ENCODE peak calls at places on chromosomes 2 and 18, in ten cellular contexts. N is cardiac fibroblast, U is WTC11, V is right atrium auricular region, P is transverse colon, M is fibroblast of pulmonary artery, I is epithelial cell of proximal tubule, A is astrocyte, B is upper lobe of right lung, S is pancreas. D is an unnamed sample.

GRCh38 chr18:40437517-40437916 is 1517.5 kb upstream of the PIK3C3 start:
- DNase-seq in N (no peak), U (no peak), V (no peak), P (no peak), M (peak), I (no peak), A (no peak), B (no peak), S (no peak), D (peak)

GRCh38 chr2:236619910-236620612 is 50.4 kb downstream of the ACKR3 start:
- DNase-seq in N (no peak), U (no peak), V (no peak), P (no peak), M (no peak), I (no peak), A (no peak), B (no peak), S (no peak), D (no peak)

GRCh38 chr2:127423476-127423840 is 5.2 kb downstream of the PROC start:
- DNase-seq in N (no peak), U (no peak), V (peak), P (peak), M (no peak), I (no peak), A (no peak), B (peak), S (no peak), D (no peak)

GRCh38 chr18:72652990-72653593 is 109.0 kb upstream of the CBLN2 start:
- DNase-seq in N (peak), U (peak), V (no peak), P (peak), M (peak), I (peak), A (no peak), B (no peak), S (peak), D (peak)

GRCh38 chr2:206176886-206177285 is 17.2 kb downstream of the EEF1B2 start:
- DNase-seq in N (peak), U (no peak), V (no peak), P (no peak), M (no peak), I (no peak), A (no peak), B (no peak), S (no peak), D (no peak)

GRCh38 chr2:98833172-98833916 is 102.4 kb upstream of the MGAT4A start:
- DNase-seq in N (peak), U (no peak), V (no peak), P (no peak), M (no peak), I (no peak), A (no peak), B (no peak), S (no peak), D (no peak)

GRCh38 chr2:179449010-179449409 is 184.4 kb upstream of the SESTD1 start:
- DNase-seq in N (no peak), U (no peak), V (no peak), P (no peak), M (no peak), I (no peak), A (no peak), B (no peak), S (no peak), D (no peak)

GRCh38 chr2:236086403-236086970 is 81.7 kb downstream of the GBX2 start:
- DNase-seq in N (no peak), U (no peak), V (no peak), P (no peak), M (no peak), I (no peak), A (no peak), B (no peak), S (no peak), D (no peak)

GRCh38 chr18:50700245-50701165 is 119.3 kb downstream of the MRO start:
- DNase-seq in N (no peak), U (no peak), V (no peak), P (no peak), M (no peak), I (no peak), A (no peak), B (no peak), S (no peak), D (no peak)

GRCh38 chr2:174331731-174332606 is 2.8 kb upstream of the SP9 start:
- DNase-seq in N (no peak), U (peak), V (no peak), P (no peak), M (no peak), I (no peak), A (no peak), B (no peak), S (no peak), D (no peak)

GRCh38 chr2:96264656-96265348 is 995 bp downstream of the TMEM127 start:
- DNase-seq in N (peak), U (no peak), V (no peak), P (no peak), M (peak), I (no peak), A (peak), B (no peak), S (peak), D (no peak)

GRCh38 chr2:160033732-160034392 is 28.6 kb downstream of the PLA2R1 start:
- DNase-seq in N (peak), U (no peak), V (no peak), P (no peak), M (peak), I (no peak), A (peak), B (no peak), S (no peak), D (peak)

GRCh38 chr2:138084206-138084605 is 119.9 kb downstream of the HNMT start:
- DNase-seq in N (no peak), U (no peak), V (no peak), P (no peak), M (no peak), I (peak), A (no peak), B (no peak), S (no peak), D (no peak)

GRCh38 chr2:240571314-240571973 is 3.2 kb downstream of the RNPEPL1 start:
- DNase-seq in N (no peak), U (peak), V (no peak), P (peak), M (no peak), I (no peak), A (no peak), B (peak), S (no peak), D (no peak)

GRCh38 chr2:180761224-180761623 is 219.2 kb upstream of the UBE2E3 start:
- DNase-seq in N (peak), U (no peak), V (no peak), P (no peak), M (peak), I (peak), A (peak), B (no peak), S (no peak), D (peak)

GRCh38 chr2:8536686-8537571 is 144.9 kb upstream of the ID2 start:
- DNase-seq in N (no peak), U (no peak), V (no peak), P (no peak), M (peak), I (no peak), A (peak), B (peak), S (no peak), D (no peak)

GRCh38 chr2:172869861-172870260 is 134.2 kb downstream of the RAPGEF4 start:
- DNase-seq in N (no peak), U (no peak), V (no peak), P (no peak), M (no peak), I (no peak), A (no peak), B (no peak), S (no peak), D (no peak)

GRCh38 chr2:237150186-237150585 is 64.5 kb downstream of the COPS8 start:
- DNase-seq in N (no peak), U (no peak), V (no peak), P (no peak), M (no peak), I (no peak), A (no peak), B (no peak), S (no peak), D (no peak)

GRCh38 chr18:72651033-72651432 is 106.9 kb upstream of the CBLN2 start:
- DNase-seq in N (no peak), U (no peak), V (no peak), P (no peak), M (no peak), I (no peak), A (no peak), B (no peak), S (no peak), D (no peak)

GRCh38 chr2:190670182-190670946 is 21.5 kb downstream of the NAB1 start:
- DNase-seq in N (no peak), U (no peak), V (no peak), P (no peak), M (no peak), I (no peak), A (no peak), B (no peak), S (no peak), D (no peak)

GRCh38 chr2:46047280-46047679 is 249.9 kb upstream of the EPAS1 start:
- DNase-seq in N (no peak), U (no peak), V (no peak), P (no peak), M (no peak), I (no peak), A (peak), B (no peak), S (no peak), D (no peak)

GRCh38 chr18:39751161-39751560 is 2185.6 kb upstream of the CELF4 start:
- DNase-seq in N (peak), U (no peak), V (no peak), P (no peak), M (peak), I (no peak), A (peak), B (no peak), S (no peak), D (no peak)

GRCh38 chr2:217666338-217666737 is 336.5 kb downstream of the TNS1 start:
- DNase-seq in N (peak), U (no peak), V (no peak), P (no peak), M (no peak), I (no peak), A (peak), B (no peak), S (no peak), D (peak)

GRCh38 chr2:208890486-208890885 is 483.9 kb downstream of the PTH2R start:
- DNase-seq in N (no peak), U (no peak), V (no peak), P (no peak), M (no peak), I (no peak), A (no peak), B (no peak), S (no peak), D (no peak)
- TF ChIP-seq CTCF in N (no peak), U (no peak), V (no peak), P (no peak), M (no peak), I (no peak), A (no peak), B (no peak), S (no peak), D (no peak)

GRCh38 chr18:74204543-74205152 is 56.3 kb downstream of the TIMM21 start:
- DNase-seq in N (no peak), U (no peak), V (no peak), P (no peak), M (no peak), I (no peak), A (no peak), B (no peak), S (no peak), D (no peak)
- TF ChIP-seq CTCF in N (no peak), U (no peak), V (no peak), P (no peak), M (no peak), I (no peak), A (no peak), B (no peak), S (no peak), D (no peak)

DNA sequence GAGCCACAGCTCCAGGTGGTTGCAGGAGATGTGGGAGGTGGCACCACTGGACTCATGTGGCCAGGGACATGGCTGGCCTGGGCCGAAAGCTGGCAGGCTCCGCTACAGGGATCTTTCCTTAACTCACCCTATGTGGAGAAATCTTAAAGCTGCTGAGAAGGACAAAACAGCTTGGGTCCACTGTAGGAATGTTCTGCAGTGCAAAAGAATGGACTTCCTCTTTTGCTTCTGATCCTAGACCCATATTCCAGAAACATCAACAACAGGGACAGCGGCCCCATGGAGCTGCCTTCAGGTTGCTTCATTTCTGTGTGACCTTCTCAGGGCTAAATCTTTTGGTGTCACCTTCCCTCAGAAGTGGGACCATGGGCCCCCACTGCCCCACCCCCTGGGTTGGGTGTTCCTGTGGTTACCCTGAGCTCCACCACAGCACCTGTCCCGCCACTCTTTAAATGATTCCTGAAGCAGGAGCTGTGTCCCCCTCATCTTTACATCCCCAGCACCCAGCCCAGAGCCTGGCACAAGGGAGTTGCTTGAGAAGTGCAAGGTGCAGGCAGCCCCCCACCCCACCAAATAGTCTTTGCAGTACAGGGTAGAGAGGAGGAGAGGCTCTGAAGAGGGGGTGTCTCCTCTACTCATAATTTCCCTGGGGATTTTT is 205.8 kb downstream of the ZBTB7C start:
- DNase-seq in N (no peak), U (no peak), V (no peak), P (no peak), M (no peak), I (no peak), A (no peak), B (no peak), S (no peak), D (no peak)
- TF ChIP-seq CTCF in N (no peak), U (no peak), V (no peak), P (no peak), M (no peak), I (no peak), A (no peak), B (no peak), S (no peak), D (no peak)

GRCh38 chr2:102593516-102593915 is 25.8 kb upstream of the SLC9A2 start:
- DNase-seq in N (no peak), U (no peak), V (no peak), P (no peak), M (no peak), I (no peak), A (no peak), B (no peak), S (no peak), D (no peak)
- TF ChIP-seq CTCF in N (no peak), U (no peak), V (no peak), P (no peak), M (no peak), I (no peak), A (no peak), B (no peak), S (no peak), D (no peak)

DNA sequence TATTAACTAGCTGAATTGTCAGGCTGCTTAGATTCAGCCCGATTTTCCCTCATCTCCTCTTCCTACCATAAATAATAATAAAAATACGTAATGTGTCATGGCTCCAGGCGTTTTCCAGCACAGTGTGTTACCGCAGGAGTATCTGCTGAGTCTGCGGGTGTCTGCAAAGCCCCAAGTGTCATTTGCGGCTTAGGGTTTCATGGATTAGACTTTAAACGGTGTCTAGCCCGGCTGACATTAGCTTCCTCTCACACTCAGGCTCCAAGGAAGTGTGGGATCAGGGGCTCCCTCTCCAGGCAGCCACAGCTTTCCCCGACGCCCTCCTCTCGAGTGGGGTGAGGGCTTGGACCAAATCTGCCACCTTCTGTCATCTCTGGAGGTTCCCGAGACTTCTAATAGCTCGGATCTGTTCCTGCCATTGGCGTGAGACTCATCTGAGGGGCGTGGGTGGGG is 14.1 kb upstream of the HOXD1 start:
- DNase-seq in N (no peak), U (no peak), V (no peak), P (no peak), M (no peak), I (no peak), A (peak), B (no peak), S (no peak), D (no peak)
- TF ChIP-seq CTCF in N (no peak), U (no peak), V (no peak), P (no peak), M (no peak), I (peak), A (no peak), B (no peak), S (no peak), D (no peak)

DNA sequence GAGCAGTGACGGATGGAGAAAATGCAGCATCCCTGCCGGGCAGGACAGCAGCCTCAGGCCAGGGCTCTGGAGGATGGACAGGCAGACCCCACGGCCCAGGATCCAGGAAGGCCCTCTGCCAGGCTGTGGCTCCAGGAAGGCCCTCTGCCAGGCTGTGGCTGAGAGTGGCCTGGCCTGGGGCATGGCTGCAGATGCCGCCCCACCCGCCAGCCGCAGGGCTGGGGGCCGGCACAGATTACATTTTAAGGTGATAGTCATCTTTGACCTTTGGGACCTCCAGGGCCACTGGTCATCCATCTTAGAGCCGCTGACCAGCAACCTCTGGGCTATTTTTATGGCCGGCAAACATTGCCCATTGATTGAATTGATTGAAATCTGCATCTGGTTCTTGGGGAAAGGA is 98.0 kb upstream of the BOD1L2 start:
- DNase-seq in N (no peak), U (no peak), V (no peak), P (no peak), M (no peak), I (no peak), A (no peak), B (no peak), S (no peak), D (no peak)
- TF ChIP-seq CTCF in N (no peak), U (no peak), V (no peak), P (no peak), M (no peak), I (no peak), A (no peak), B (no peak), S (no peak), D (no peak)

GRCh38 chr2:4053769-4054493 is 350.6 kb downstream of the DCDC2C start:
- DNase-seq in N (peak), U (no peak), V (no peak), P (no peak), M (peak), I (no peak), A (no peak), B (no peak), S (no peak), D (peak)
- TF ChIP-seq CTCF in N (no peak), U (no peak), V (peak), P (no peak), M (peak), I (peak), A (peak), B (peak), S (no peak), D (peak)

GRCh38 chr2:164569334-164569733 is 51.9 kb downstream of the GRB14 start:
- DNase-seq in N (no peak), U (no peak), V (no peak), P (no peak), M (no peak), I (peak), A (no peak), B (no peak), S (no peak), D (no peak)

GRCh38 chr2:164570475-164570874 is 50.8 kb downstream of the GRB14 start:
- DNase-seq in N (no peak), U (no peak), V (no peak), P (no peak), M (no peak), I (no peak), A (no peak), B (no peak), S (no peak), D (no peak)

GRCh38 chr2:164574931-164575330 is 46.4 kb downstream of the GRB14 start:
- DNase-seq in N (no peak), U (no peak), V (no peak), P (no peak), M (no peak), I (no peak), A (no peak), B (no peak), S (no peak), D (no peak)
- TF ChIP-seq CTCF in N (no peak), U (no peak), V (no peak), P (no peak), M (no peak), I (peak), A (no peak), B (no peak), S (no peak), D (no peak)

DNA sequence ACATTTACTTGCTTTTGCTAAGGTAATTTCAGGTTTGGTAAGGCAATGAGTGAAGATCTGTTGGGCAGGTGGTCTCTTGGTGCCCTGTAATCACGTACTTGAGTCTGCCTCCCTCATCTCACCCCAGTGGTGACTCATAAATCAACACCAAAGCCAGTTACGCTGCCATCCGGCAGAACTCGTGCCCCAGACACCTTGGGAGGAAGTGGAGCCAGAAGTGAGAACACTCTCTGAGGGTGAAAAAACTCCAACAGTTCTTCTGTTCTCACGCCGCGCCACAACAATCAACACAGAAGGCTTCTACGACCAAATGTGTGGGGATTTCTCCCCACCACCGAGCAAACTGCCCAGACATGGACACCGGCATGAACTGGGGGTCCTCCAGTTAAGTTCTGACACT is 206.2 kb downstream of the ARL4C start:
- DNase-seq in N (no peak), U (no peak), V (peak), P (peak), M (no peak), I (no peak), A (no peak), B (no peak), S (no peak), D (peak)
- TF ChIP-seq CTCF in N (no peak), U (no peak), V (no peak), P (no peak), M (no peak), I (no peak), A (no peak), B (no peak), S (no peak), D (no peak)

DNA sequence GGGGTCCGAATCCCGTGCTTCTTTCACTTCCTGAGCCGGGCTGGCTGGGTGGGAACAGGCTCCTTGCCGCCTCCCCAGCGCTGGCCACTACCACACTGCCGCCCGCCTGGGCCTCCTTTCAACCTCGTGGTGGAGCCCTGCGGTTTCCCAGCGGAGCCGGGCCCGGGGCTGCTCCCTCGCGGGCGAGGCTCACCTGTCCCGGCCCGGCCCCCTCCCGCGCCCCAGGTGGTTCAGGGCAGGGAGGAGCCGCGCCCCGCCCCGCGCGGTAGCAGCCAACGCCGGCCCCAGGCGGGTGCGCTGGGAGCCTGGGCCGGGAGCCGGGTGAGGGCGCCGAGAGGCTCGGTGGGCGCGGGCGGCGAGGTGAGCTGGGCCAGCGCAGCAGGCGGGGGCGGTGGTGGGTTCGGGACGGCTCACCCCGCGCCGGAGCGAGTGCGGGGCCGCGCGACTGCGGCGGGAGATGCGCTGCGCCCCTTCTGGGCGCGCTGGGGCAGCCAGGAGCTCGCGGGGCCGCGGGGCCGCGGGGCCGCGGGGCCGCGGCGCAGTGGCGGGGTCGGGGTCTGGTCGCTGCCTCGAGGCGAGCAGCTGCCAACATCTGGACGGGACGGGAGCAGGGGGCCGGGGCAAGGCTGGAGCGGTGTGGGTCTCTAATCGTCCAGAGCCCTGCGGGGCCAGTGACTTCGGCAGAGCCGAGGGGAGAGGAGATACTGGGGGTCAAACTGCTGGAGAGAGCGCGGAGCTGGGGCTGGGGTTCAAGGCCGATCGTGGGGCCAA is at the start of gene LYPD6B:
- DNase-seq in N (no peak), U (peak), V (no peak), P (peak), M (no peak), I (no peak), A (no peak), B (peak), S (peak), D (peak)
- TF ChIP-seq CTCF in N (no peak), U (no peak), V (no peak), P (no peak), M (no peak), I (no peak), A (no peak), B (no peak), S (no peak), D (no peak)

D was measured in MCF 10A.